ENCODE peak calls at places on chromosomes 4 and X, in seven cellular contexts. One of them, this sample, is unnamed.

GRCh38 chrX:39509157-39509556 is 588.6 kb downstream of the BCOR start:
- DNase-seq in psoas muscle: no peak
- DNase-seq in heart right ventricle: no peak
- DNase-seq in GM12865: no peak
- DNase-seq in GM23338: no peak
- DNase-seq in upper lobe of right lung: no peak
- DNase-seq in CD4-positive, alpha-beta T cell: no peak
- DNase-seq in this sample: no peak

GRCh38 chrX:21725498-21725897 is 32.4 kb downstream of the SMPX start:
- DNase-seq in psoas muscle: no peak
- DNase-seq in heart right ventricle: no peak
- DNase-seq in GM12865: no peak
- DNase-seq in GM23338: peak; percentile 62
- DNase-seq in upper lobe of right lung: no peak
- DNase-seq in CD4-positive, alpha-beta T cell: no peak
- DNase-seq in this sample: peak; percentile 47

GRCh38 chrX:30824275-30824674 is 64.8 kb downstream of the TAB3 start:
- DNase-seq in psoas muscle: no peak
- DNase-seq in heart right ventricle: no peak
- DNase-seq in GM12865: no peak
- DNase-seq in GM23338: no peak
- DNase-seq in upper lobe of right lung: no peak
- DNase-seq in CD4-positive, alpha-beta T cell: no peak
- DNase-seq in this sample: no peak

GRCh38 chrX:150238656-150239382 is 124.3 kb upstream of the MAMLD1 start:
- DNase-seq in psoas muscle: no peak
- DNase-seq in heart right ventricle: no peak
- DNase-seq in GM12865: no peak
- DNase-seq in GM23338: peak; percentile 1
- DNase-seq in upper lobe of right lung: no peak
- DNase-seq in CD4-positive, alpha-beta T cell: no peak
- DNase-seq in this sample: no peak

GRCh38 chrX:68758671-68759070 is 70.2 kb upstream of the EFNB1 start:
- DNase-seq in psoas muscle: no peak
- DNase-seq in heart right ventricle: no peak
- DNase-seq in GM12865: no peak
- DNase-seq in GM23338: no peak
- DNase-seq in upper lobe of right lung: no peak
- DNase-seq in CD4-positive, alpha-beta T cell: no peak
- DNase-seq in this sample: no peak

GRCh38 chr4:4810365-4810764 is 49.1 kb upstream of the MSX1 start:
- DNase-seq in psoas muscle: no peak
- DNase-seq in heart right ventricle: no peak
- DNase-seq in GM12865: no peak
- DNase-seq in GM23338: no peak
- DNase-seq in upper lobe of right lung: no peak
- DNase-seq in CD4-positive, alpha-beta T cell: no peak
- DNase-seq in this sample: no peak

GRCh38 chr4:123232439-123232838 is 164.2 kb upstream of the SPRY1 start:
- DNase-seq in psoas muscle: no peak
- DNase-seq in heart right ventricle: no peak
- DNase-seq in GM12865: no peak
- DNase-seq in GM23338: no peak
- DNase-seq in upper lobe of right lung: no peak
- DNase-seq in CD4-positive, alpha-beta T cell: no peak
- DNase-seq in this sample: peak; percentile 45

GRCh38 chr4:85946821-85947220 is 413.0 kb downstream of the MAPK10 start:
- DNase-seq in psoas muscle: no peak
- DNase-seq in heart right ventricle: no peak
- DNase-seq in GM12865: no peak
- DNase-seq in GM23338: no peak
- DNase-seq in upper lobe of right lung: no peak
- DNase-seq in CD4-positive, alpha-beta T cell: no peak
- DNase-seq in this sample: peak; percentile 25

GRCh38 chr4:114087596-114088230 is 108.3 kb upstream of the ARSJ start:
- DNase-seq in psoas muscle: no peak
- DNase-seq in heart right ventricle: no peak
- DNase-seq in GM12865: no peak
- DNase-seq in GM23338: no peak
- DNase-seq in upper lobe of right lung: no peak
- DNase-seq in CD4-positive, alpha-beta T cell: no peak
- DNase-seq in this sample: no peak

GRCh38 chrX:9775930-9776329 is 10.3 kb upstream of the GPR143 start:
- DNase-seq in psoas muscle: no peak
- DNase-seq in heart right ventricle: no peak
- DNase-seq in GM12865: peak; percentile 20
- DNase-seq in GM23338: no peak
- DNase-seq in upper lobe of right lung: no peak
- DNase-seq in CD4-positive, alpha-beta T cell: no peak
- DNase-seq in this sample: no peak

GRCh38 chrX:137945470-137945869 is 379.5 kb downstream of the ZIC3 start:
- DNase-seq in psoas muscle: no peak
- DNase-seq in heart right ventricle: no peak
- DNase-seq in GM12865: no peak
- DNase-seq in GM23338: peak; percentile 36
- DNase-seq in upper lobe of right lung: no peak
- DNase-seq in CD4-positive, alpha-beta T cell: no peak
- DNase-seq in this sample: no peak

GRCh38 chr4:114038762-114039392 is 59.4 kb upstream of the ARSJ start:
- DNase-seq in psoas muscle: no peak
- DNase-seq in heart right ventricle: no peak
- DNase-seq in GM12865: no peak
- DNase-seq in GM23338: no peak
- DNase-seq in upper lobe of right lung: no peak
- DNase-seq in CD4-positive, alpha-beta T cell: no peak
- DNase-seq in this sample: no peak

GRCh38 chr4:77465271-77465670 is 140.3 kb upstream of the CXCL13 start:
- DNase-seq in psoas muscle: no peak
- DNase-seq in heart right ventricle: no peak
- DNase-seq in GM12865: no peak
- DNase-seq in GM23338: peak; percentile 52
- DNase-seq in upper lobe of right lung: no peak
- DNase-seq in CD4-positive, alpha-beta T cell: no peak
- DNase-seq in this sample: no peak

GRCh38 chr4:81919810-81920209 is 448.1 kb upstream of the RASGEF1B start:
- DNase-seq in psoas muscle: no peak
- DNase-seq in heart right ventricle: no peak
- DNase-seq in GM12865: no peak
- DNase-seq in GM23338: peak; percentile 4
- DNase-seq in upper lobe of right lung: no peak
- DNase-seq in CD4-positive, alpha-beta T cell: no peak
- DNase-seq in this sample: no peak

GRCh38 chr4:79576480-79576803 is 168.4 kb upstream of the GK2 start:
- DNase-seq in psoas muscle: no peak
- DNase-seq in heart right ventricle: no peak
- DNase-seq in GM12865: peak; percentile 37
- DNase-seq in GM23338: peak; percentile 38
- DNase-seq in upper lobe of right lung: no peak
- DNase-seq in CD4-positive, alpha-beta T cell: no peak
- DNase-seq in this sample: no peak

GRCh38 chrX:121832446-121832845 is 785.0 kb downstream of the GLUD2 start:
- DNase-seq in psoas muscle: no peak
- DNase-seq in heart right ventricle: no peak
- DNase-seq in GM12865: no peak
- DNase-seq in GM23338: no peak
- DNase-seq in upper lobe of right lung: no peak
- DNase-seq in CD4-positive, alpha-beta T cell: no peak
- DNase-seq in this sample: no peak

GRCh38 chr4:81353861-81354260 is 117.8 kb downstream of the RASGEF1B start:
- DNase-seq in psoas muscle: no peak
- DNase-seq in heart right ventricle: no peak
- DNase-seq in GM12865: no peak
- DNase-seq in GM23338: no peak
- DNase-seq in upper lobe of right lung: no peak
- DNase-seq in CD4-positive, alpha-beta T cell: no peak
- DNase-seq in this sample: no peak

GRCh38 chr4:168656055-168656660 is 159.3 kb downstream of the PALLD start:
- DNase-seq in psoas muscle: no peak
- DNase-seq in heart right ventricle: no peak
- DNase-seq in GM12865: no peak
- DNase-seq in GM23338: no peak
- DNase-seq in upper lobe of right lung: no peak
- DNase-seq in CD4-positive, alpha-beta T cell: no peak
- DNase-seq in this sample: peak; percentile 81

DNA sequence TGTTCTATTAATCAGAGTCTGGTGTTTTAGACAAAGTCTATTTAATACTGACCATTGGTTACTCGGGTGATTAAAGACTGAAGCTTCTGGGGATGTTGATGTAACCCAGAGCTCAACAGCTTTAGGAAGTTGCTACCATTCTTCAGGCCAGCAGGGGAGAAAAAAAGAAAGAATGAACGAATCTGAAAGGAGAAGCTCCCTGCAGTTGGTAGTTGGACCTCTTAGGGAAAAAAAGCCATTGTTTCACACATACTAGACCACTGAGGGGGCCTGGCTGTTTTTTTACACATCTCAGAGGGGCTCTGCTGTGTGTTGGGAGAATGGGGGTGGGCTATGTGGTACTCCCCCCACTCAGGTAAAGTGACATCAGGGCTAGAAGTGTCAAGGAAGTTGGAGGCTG is 378.9 kb downstream of the KCNIP4 start:
- DNase-seq in psoas muscle: no peak
- DNase-seq in heart right ventricle: no peak
- DNase-seq in GM12865: no peak
- DNase-seq in GM23338: peak; percentile 45
- DNase-seq in upper lobe of right lung: no peak
- DNase-seq in CD4-positive, alpha-beta T cell: no peak
- DNase-seq in this sample: no peak
- TF ChIP-seq CTCF in psoas muscle: no peak
- TF ChIP-seq CTCF in heart right ventricle: no peak
- TF ChIP-seq CTCF in GM12865: no peak
- TF ChIP-seq CTCF in GM23338: no peak
- TF ChIP-seq CTCF in upper lobe of right lung: no peak
- TF ChIP-seq CTCF in CD4-positive, alpha-beta T cell: no peak
- TF ChIP-seq CTCF in this sample: no peak

GRCh38 chr4:138039010-138039409 is 203.1 kb downstream of the SLC7A11 start:
- DNase-seq in psoas muscle: no peak
- DNase-seq in heart right ventricle: no peak
- DNase-seq in GM12865: no peak
- DNase-seq in GM23338: no peak
- DNase-seq in upper lobe of right lung: no peak
- DNase-seq in CD4-positive, alpha-beta T cell: no peak
- DNase-seq in this sample: no peak

GRCh38 chr4:138035781-138036258 is 206.3 kb downstream of the SLC7A11 start:
- DNase-seq in psoas muscle: no peak
- DNase-seq in heart right ventricle: peak; percentile 11
- DNase-seq in GM12865: peak; percentile 84
- DNase-seq in GM23338: peak; percentile 84
- DNase-seq in upper lobe of right lung: no peak
- DNase-seq in CD4-positive, alpha-beta T cell: no peak
- DNase-seq in this sample: peak; percentile 64

GRCh38 chr4:138034871-138035270 is 207.3 kb downstream of the SLC7A11 start:
- DNase-seq in psoas muscle: no peak
- DNase-seq in heart right ventricle: no peak
- DNase-seq in GM12865: no peak
- DNase-seq in GM23338: no peak
- DNase-seq in upper lobe of right lung: no peak
- DNase-seq in CD4-positive, alpha-beta T cell: no peak
- DNase-seq in this sample: peak; percentile 92

DNA sequence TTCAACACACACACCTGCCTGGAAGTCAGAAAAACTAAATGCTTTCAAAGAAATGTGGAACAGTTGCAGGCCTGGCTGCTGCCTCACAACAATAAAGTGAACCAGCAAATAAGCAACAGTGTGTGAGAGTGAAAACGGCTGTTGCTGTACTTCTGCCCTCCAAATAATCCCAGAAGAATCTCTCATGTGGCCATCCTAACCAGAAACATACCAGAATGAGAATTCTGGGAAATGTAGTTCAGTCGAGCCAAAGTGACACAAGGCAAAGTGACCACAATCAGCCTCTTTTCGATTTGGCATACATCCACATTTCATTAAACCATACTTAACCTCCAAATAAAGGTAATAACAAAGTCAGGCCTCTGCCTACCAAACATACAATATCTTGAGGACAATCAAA is 204.4 kb downstream of the SLC7A11 start:
- DNase-seq in psoas muscle: no peak
- DNase-seq in heart right ventricle: no peak
- DNase-seq in GM12865: no peak
- DNase-seq in GM23338: peak; percentile 17
- DNase-seq in upper lobe of right lung: no peak
- DNase-seq in CD4-positive, alpha-beta T cell: no peak
- DNase-seq in this sample: no peak
- TF ChIP-seq CTCF in psoas muscle: no peak
- TF ChIP-seq CTCF in heart right ventricle: no peak
- TF ChIP-seq CTCF in GM12865: no peak
- TF ChIP-seq CTCF in GM23338: no peak
- TF ChIP-seq CTCF in upper lobe of right lung: no peak
- TF ChIP-seq CTCF in CD4-positive, alpha-beta T cell: no peak
- TF ChIP-seq CTCF in this sample: no peak

DNA sequence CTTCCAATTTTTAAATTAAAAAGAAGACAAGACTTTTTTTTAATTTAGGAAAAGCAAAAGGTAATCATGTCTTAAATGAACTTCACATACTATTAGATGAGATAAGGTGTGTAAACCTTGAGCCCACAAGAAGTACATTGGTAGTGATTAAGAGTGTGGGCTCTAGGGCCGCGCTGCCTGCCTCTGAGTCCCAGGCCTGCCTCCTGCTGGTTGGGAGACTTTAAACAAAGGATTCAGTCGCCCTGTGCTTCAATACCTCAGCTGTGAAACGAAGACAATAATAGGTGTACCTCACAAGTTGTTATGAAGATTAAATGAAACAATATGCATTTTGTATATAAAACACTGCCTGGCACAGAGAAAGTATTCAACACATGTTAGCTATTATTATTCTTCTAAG is 95.9 kb upstream of the MYOZ2 start:
- DNase-seq in psoas muscle: peak; percentile 62
- DNase-seq in heart right ventricle: no peak
- DNase-seq in GM12865: no peak
- DNase-seq in GM23338: peak; percentile 79
- DNase-seq in upper lobe of right lung: no peak
- DNase-seq in CD4-positive, alpha-beta T cell: no peak
- DNase-seq in this sample: no peak
- TF ChIP-seq CTCF in psoas muscle: peak; percentile 54
- TF ChIP-seq CTCF in heart right ventricle: no peak
- TF ChIP-seq CTCF in GM12865: no peak
- TF ChIP-seq CTCF in GM23338: peak; percentile 67
- TF ChIP-seq CTCF in upper lobe of right lung: no peak
- TF ChIP-seq CTCF in CD4-positive, alpha-beta T cell: no peak
- TF ChIP-seq CTCF in this sample: peak; percentile 47

DNA sequence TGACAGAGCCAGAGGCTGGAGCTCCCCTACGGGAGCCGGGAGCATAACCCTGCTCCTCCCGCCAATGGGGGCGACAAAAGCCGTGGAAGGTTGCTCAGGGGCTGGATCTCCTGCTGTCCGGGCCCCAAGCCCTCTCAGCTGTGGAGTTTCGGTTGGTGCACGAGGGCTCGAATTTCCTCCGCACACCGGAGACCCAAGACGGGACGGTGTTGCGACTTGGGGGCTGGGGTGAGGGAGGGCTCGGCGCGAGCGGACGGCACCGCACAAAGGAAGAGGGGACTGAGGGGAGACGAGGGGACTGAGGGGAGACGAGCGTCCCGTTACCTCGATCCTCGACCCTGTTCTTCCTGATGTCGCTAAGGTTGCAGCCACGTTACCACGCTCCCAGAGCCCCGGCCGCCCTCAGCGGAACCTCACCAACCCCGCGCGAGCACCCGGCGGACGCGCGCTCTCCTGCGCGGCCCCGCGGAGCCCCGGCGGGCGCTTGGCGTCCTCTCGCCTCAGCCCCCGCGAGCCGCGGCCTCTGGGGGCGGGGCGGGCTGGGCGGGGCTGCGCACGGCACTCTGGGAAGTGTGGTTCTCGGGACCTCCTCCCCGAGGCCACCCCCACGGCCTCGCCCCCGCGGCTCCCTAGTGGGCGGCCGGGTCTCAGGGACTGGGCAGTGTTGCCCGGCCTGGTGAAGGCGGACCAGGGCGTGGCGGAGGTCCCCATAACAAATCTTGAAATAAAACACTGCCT is at the start of gene KLHL8:
- DNase-seq in psoas muscle: peak; percentile 92
- DNase-seq in heart right ventricle: peak; percentile 86
- DNase-seq in GM12865: peak; percentile 94
- DNase-seq in GM23338: peak; percentile 88
- DNase-seq in upper lobe of right lung: peak; percentile 94
- DNase-seq in CD4-positive, alpha-beta T cell: peak; percentile 82
- DNase-seq in this sample: peak; percentile 60
- TF ChIP-seq CTCF in psoas muscle: no peak
- TF ChIP-seq CTCF in heart right ventricle: no peak
- TF ChIP-seq CTCF in GM12865: no peak
- TF ChIP-seq CTCF in GM23338: peak; percentile 21
- TF ChIP-seq CTCF in upper lobe of right lung: no peak
- TF ChIP-seq CTCF in CD4-positive, alpha-beta T cell: no peak
- TF ChIP-seq CTCF in this sample: no peak